ENCODE peak calls at places on chromosomes 1 and 21, in nine cellular contexts. R, K, F, T, G, L, S, E and U are unnamed samples.

GRCh38 chr1:158654570-158654969 is 31.9 kb downstream of the SPTA1 start:
- DNase-seq in L (no peak), K (no peak), R (no peak), T (no peak), G (no peak), E (no peak), S (no peak), F (no peak), U (no peak)

GRCh38 chr1:110067957-110068645 is 2.4 kb downstream of the ALX3 start:
- DNase-seq in R (no peak), G (no peak), K (no peak), S (no peak), F (no peak), L (no peak), T (no peak), E (no peak), U (no peak)

GRCh38 chr1:108527837-108528236 is 32.1 kb upstream of the EEIG2 start:
- DNase-seq in T (no peak), G (no peak), F (no peak), K (no peak), S (no peak), E (no peak), R (no peak), L (no peak), U (no peak)

GRCh38 chr1:202586018-202586821 is 124.0 kb downstream of the SYT2 start:
- DNase-seq in S (peak), L (peak), K (no peak), R (peak), E (peak), G (no peak), F (no peak), T (peak), U (peak)

GRCh38 chr1:183281039-183281438 is 95.0 kb downstream of the LAMC2 start:
- DNase-seq in R (no peak), G (no peak), S (peak), T (no peak), E (peak), F (no peak), K (no peak), L (peak), U (peak)

GRCh38 chr21:35066824-35067223 is 17.7 kb upstream of the RUNX1 start:
- DNase-seq in G (no peak), S (no peak), L (no peak), E (no peak), F (no peak), R (no peak), T (no peak), K (no peak), U (no peak)

GRCh38 chr1:25731626-25732370 is 68.2 kb upstream of the SELENON start:
- DNase-seq in F (no peak), S (no peak), E (no peak), G (no peak), L (no peak), T (no peak), R (no peak), K (no peak), U (no peak)

GRCh38 chr1:218344814-218345672 is at the start of gene TGFB2:
- DNase-seq in R (no peak), S (peak), F (no peak), K (peak), G (peak), T (no peak), L (peak), E (peak), U (peak)

GRCh38 chr1:204828352-204828850 is 42.3 kb upstream of the NFASC start:
- DNase-seq in L (peak), G (peak), K (peak), S (peak), R (peak), E (peak), T (peak), F (no peak), U (no peak)

GRCh38 chr1:222021124-222021523 is 279.2 kb upstream of the DUSP10 start:
- DNase-seq in T (no peak), F (no peak), K (no peak), E (peak), S (no peak), L (no peak), G (no peak), R (no peak), U (no peak)

GRCh38 chr1:94698341-94698740 is 121.8 kb upstream of the SLC44A3 start:
- DNase-seq in R (no peak), E (peak), K (no peak), F (no peak), S (no peak), G (no peak), L (no peak), T (no peak), U (no peak)
- H3K27ac ChIP-seq in R (no peak), E (peak), K (no peak), F (no peak), S (no peak), G (no peak), L (no peak), T (no peak), U (no peak)

DNA sequence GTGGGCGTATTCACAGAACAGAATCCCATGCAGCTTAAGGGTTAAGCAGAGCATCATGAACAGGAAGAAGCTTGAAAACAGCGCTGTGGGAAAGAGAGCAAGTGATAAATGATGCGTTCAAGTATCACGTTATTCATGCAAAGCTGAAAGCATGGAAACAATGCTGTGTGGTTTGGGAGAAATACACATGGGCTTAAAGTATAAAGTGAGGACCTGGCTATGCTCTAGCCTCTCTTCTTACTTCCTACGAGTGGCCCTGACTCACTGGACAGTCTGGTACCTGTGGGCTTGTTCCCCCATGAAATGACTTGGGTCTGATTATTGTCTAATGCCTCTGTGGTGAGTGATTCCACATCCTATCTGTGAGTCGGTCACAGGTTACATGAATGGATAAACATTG is 25.6 kb downstream of the TMPRSS2 start:
- DNase-seq in G (peak), T (no peak), F (no peak), E (peak), L (no peak), R (no peak), K (no peak), S (peak), U (no peak)
- H3K27ac ChIP-seq in G (no peak), T (no peak), F (no peak), E (peak), L (no peak), R (no peak), K (no peak), S (no peak), U (no peak)

DNA sequence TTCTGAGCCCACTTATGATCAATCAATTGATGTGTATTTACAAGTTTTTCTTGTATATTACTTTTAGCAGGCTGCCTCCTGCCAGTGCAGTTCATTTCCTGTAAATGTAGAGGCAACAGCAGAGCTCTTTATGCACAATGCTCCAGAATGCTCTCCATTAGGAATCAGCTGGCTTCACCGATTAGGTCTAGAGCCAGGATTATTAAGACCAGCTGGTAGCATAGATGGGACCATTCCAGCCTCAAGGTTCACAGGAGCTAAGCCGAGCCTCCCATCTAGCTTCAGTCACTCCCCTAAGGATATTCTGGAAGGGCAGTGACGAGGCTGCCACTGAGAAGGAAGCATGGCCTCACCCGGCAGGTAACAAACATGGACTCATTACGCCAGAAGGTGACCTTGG is 36.8 kb downstream of the DHRS3 start:
- DNase-seq in G (no peak), F (no peak), E (no peak), T (no peak), S (no peak), K (peak), L (no peak), R (no peak), U (no peak)
- H3K27ac ChIP-seq in G (peak), F (no peak), E (no peak), T (no peak), S (no peak), K (no peak), L (peak), R (no peak), U (peak)

DNA sequence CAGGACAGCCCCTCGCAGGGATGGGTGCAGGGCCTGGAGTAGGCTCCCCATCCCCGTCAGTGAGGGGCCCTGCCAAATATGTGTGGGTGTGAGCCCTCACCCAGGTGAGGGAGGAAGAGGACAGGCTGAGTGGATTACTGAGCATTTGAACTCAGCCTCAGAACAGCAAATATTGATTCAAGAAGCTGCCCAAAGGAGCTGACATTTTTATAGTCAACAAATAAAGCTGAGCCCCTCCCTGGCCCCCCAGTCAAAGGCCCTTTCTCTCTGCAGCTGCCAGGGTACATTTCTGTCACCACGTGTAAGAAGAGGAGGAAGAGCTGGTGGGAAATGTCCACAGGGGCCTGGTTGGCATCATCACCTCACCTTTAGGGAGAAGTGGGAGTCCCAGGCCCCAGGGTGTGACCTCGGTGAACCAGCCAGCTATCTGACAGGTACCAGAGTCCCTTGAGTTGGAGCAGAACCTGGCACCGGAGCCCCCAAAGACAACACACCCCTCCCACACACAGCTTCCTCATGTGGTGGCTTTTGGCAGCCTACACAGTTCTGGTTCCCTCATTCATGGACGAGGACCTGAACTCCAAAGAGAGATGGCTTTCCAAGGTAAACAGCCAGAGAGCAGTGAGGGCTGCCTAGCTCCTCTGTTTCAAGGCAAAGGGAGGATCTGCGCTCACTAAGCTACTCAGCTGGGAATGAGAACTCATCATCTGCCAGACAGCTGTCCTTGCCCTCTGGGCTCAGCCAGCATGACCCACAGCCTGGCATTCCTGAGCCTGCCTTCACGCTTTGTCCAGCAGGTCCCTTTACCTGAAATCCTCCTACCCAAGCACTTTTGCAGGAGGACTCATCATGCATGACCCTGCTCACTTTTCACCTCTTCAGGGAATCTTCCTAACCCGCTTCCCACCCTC is 43.0 kb upstream of the TENT5C start:
- DNase-seq in T (no peak), K (no peak), R (no peak), S (no peak), G (no peak), F (no peak), E (no peak), L (no peak), U (no peak)
- H3K27ac ChIP-seq in T (no peak), K (no peak), R (no peak), S (no peak), G (no peak), F (no peak), E (no peak), L (no peak), U (no peak)

GRCh38 chr1:12472410-12472797 is 145.6 kb downstream of the DHRS3 start:
- DNase-seq in F (no peak), K (no peak), S (no peak), R (no peak), E (no peak), T (no peak), G (no peak), L (no peak), U (no peak)
- H3K27ac ChIP-seq in F (no peak), K (no peak), S (no peak), R (no peak), E (no peak), T (no peak), G (peak), L (peak), U (peak)

GRCh38 chr1:41776896-41777431 is 141.8 kb downstream of the HIVEP3 start:
- DNase-seq in G (no peak), F (no peak), R (peak), K (no peak), E (no peak), T (peak), L (peak), S (no peak), U (peak)
- H3K27ac ChIP-seq in G (no peak), F (no peak), R (no peak), K (no peak), E (no peak), T (peak), L (no peak), S (no peak), U (peak)